ENCODE peak calls at places on chromosomes 7 and 10, in five cellular contexts. S is OCI-LY7, X is PC-3, K is GM12878, C is mesendoderm. Z is an unnamed sample.

GRCh38 chr10:44382981-44383748 is 1.7 kb downstream of the CXCL12 start:
- DNase-seq in S (no peak), X (no peak), K (no peak), C (peak; percentile 15), Z (no peak)

GRCh38 chr10:89502556-89502955 is 32.8 kb downstream of the SLC16A12 start:
- DNase-seq in S (no peak), X (peak; percentile 65), K (no peak), C (no peak), Z (no peak)

GRCh38 chr10:100364735-100365391 is 17.8 kb downstream of the SCD start:
- DNase-seq in S (no peak), X (peak; percentile 86), K (no peak), C (peak; percentile 96), Z (no peak)

GRCh38 chr10:3115685-3116084 is 48.3 kb downstream of the PFKP start:
- DNase-seq in S (no peak), X (no peak), K (no peak), C (no peak), Z (no peak)

GRCh38 chr7:148700693-148701092 is 2.0 kb downstream of the CUL1 start:
- DNase-seq in S (peak; percentile 65), X (peak; percentile 25), K (no peak), C (peak; percentile 39), Z (peak; percentile 72)

GRCh38 chr7:149748223-149748874 is 25.0 kb downstream of the ZNF467 start:
- DNase-seq in S (no peak), X (no peak), K (no peak), C (peak; percentile 92), Z (no peak)

GRCh38 chr7:855686-856369 is 20.5 kb upstream of the GET4 start:
- DNase-seq in S (no peak), X (no peak), K (no peak), C (no peak), Z (no peak)

GRCh38 chr7:105249216-105249615 is 139.5 kb downstream of the SRPK2 start:
- DNase-seq in S (no peak), X (no peak), K (no peak), C (no peak), Z (no peak)

GRCh38 chr7:13897825-13898224 is 91.6 kb downstream of the ETV1 start:
- DNase-seq in S (no peak), X (no peak), K (no peak), C (no peak), Z (no peak)

GRCh38 chr10:78688945-78689935 is 379.5 kb upstream of the ZMIZ1 start:
- DNase-seq in S (no peak), X (no peak), K (no peak), C (peak; percentile 8), Z (no peak)
- H3K79me2 ChIP-seq in S (no peaks in the 10 kb centered on the region), X (no peaks in the 10 kb centered on the region), K (no peaks in the 10 kb centered on the region), C (no peaks in the 10 kb centered on the region), Z (no peaks in the 10 kb centered on the region)

DNA sequence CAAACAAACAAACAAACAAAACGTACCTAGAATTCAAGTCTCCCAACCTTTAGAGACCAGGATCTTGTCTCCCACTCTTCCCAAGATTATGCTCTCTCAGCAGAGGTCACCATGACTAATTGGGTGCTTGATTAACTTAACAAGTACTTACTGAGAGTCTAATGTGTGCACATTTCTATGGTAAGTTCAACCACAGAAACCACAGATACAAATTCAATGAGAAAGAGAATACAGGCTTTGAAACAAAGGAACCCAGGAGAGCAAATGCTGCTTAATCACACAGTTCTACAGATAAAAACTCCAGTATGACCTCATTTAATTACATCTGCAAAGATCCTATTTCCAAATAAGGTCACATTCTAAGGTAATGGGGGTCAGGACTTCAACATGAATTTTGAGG is 142.8 kb downstream of the DNAJC1 start:
- DNase-seq in S (no peak), X (no peak), K (peak; percentile 3), C (peak; percentile 11), Z (no peak)
- H3K4me2 ChIP-seq in S (no peak overlapping the region), X (no peak overlapping the region), K (no peak overlapping the region), C (no peak overlapping the region), Z (no peak overlapping the region)

DNA sequence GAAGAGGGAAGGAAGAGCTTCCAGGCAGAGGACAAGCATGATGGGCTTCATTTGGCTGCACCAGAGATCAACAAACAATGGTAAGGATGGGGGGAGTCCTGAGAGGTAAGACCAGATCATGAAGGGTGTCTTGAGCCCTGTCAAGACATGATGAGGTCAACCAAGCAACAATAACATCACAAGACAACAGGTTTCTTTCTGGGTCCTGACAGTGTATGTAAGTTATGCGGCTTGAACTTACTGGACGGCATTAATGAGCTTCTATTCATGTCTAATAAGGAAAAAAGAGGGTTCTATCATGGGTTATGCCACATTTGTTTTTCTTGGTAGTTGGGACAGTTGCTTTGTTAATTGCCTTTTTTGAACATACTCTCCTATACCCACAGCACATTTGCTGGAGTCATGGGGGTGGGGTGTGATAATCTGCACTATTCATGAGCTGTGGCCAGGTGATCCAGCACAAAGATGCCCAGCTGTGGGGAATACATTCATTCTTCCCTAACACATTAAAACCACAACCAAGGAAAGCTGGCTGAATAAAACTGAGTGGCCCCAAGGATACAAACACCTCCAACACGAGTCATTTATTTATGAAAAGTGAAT is 168.8 kb upstream of the KLF14 start:
- DNase-seq in S (no peak), X (peak; percentile 20), K (no peak), C (no peak), Z (no peak)
- H3K79me2 ChIP-seq in S (no peaks in the 10 kb centered on the region), X (peaks cover 97% of the 10 kb centered on the region), K (peaks cover 61% of the 10 kb centered on the region), C (no peaks in the 10 kb centered on the region), Z (peaks cover 89% of the 10 kb centered on the region)

GRCh38 chr7:43487731-43488073 is 95.2 kb upstream of the STK17A start:
- DNase-seq in S (no peak), X (no peak), K (no peak), C (no peak), Z (no peak)
- H3K4me2 ChIP-seq in S (no peak overlapping the region), X (no peak overlapping the region), K (no peak overlapping the region), C (no peak overlapping the region), Z (no peak overlapping the region)

DNA sequence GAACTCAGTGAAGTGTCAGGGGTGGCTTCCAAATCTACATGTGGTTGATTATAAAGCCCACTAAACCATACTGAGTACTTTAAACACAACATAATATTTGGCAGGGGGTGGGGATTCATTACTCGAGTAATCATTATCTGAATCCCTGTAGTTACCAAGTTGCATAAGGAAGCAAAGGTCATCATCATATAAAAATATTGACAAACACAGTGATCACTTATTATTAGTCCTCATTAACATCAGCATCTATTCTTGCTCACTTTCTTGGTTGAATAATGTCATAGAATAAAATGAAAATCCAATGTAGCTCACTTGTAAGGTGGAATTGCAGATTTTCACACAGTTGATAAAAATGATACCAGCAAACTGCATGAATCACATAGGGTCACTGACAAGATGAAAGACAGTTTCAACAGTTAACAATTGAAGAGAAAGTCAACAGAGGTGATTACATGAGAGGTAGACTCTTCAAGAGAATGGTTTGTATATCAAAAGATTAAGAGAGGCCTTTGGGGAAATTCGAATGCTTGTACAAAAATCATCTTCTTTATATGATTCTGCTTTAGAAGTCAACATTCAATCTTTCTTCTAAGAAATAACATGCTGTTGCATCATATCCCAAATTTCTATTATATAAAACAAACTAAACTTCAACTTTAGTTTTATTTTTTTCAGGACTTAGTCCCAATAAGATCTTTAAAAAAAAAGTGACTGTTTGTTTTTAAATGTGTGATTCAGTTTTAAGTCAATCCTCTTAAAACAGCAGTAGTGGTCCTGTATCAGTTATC is 185.5 kb upstream of the KLF14 start:
- DNase-seq in S (no peak), X (no peak), K (no peak), C (no peak), Z (no peak)
- H3K79me2 ChIP-seq in S (peaks cover 3% of the 10 kb centered on the region), X (peaks cover 94% of the 10 kb centered on the region), K (peaks cover 82% of the 10 kb centered on the region), C (no peaks in the 10 kb centered on the region), Z (peaks cover 96% of the 10 kb centered on the region)

GRCh38 chr7:96837583-96837982 is 127.9 kb upstream of the SEM1 start:
- DNase-seq in S (no peak), X (no peak), K (peak; percentile 49), C (no peak), Z (no peak)
- H3K4me2 ChIP-seq in S (no peak overlapping the region), X (no peak overlapping the region), K (no peak overlapping the region), C (no peak overlapping the region), Z (no peak overlapping the region)

GRCh38 chr10:91923371-91924211 is at the start of gene BTAF1:
- DNase-seq in S (peak; percentile 97), X (peak; percentile 91), K (peak; percentile 56), C (peak; percentile 97), Z (peak; percentile 94)

GRCh38 chr10:91925022-91925320 is 1.4 kb downstream of the BTAF1 start:
- DNase-seq in S (no peak), X (no peak), K (no peak), C (no peak), Z (no peak)

GRCh38 chr10:91919651-91920050 is 3.9 kb upstream of the BTAF1 start:
- DNase-seq in S (no peak), X (no peak), K (no peak), C (no peak), Z (no peak)

DNA sequence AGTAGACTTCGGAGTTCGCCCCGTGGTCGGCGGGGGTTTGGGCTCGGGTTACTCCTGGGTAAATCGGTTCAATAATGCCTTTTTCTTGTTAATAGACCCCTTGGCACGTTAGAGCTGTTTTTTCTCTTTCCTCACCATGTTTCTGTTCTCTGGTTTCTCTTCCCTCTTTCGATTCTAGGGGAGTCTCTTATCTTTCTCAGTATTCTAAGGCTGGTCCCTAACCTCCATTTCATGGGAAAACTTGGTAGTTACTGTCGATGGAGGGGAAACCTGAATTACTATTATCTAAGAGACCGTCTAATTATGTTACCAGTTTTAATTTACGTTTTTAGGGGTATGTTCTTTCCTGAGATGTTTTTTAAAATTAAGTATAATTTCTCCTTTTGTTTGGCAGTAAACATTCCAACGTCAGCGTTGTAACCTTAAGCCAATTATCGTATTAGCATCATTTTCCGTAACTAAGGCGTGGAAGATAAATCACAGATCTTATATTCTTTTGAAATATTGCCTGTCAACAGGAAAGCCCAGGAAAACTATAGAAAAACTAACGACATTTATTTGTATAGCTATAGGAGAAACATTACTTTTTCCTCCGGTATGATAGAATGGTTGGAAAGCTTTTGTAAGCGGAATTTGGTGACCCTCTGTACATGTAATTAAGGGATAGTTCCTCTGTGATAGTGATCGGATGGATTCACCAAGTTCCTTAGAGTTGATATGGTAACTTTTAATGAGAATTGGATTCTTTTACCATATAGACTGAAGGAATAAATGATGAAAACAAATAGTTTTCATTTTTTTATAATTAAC is 847 bp downstream of the BTAF1 start:
- DNase-seq in S (no peak), X (no peak), K (no peak), C (no peak), Z (peak; percentile 54)
- H3K79me2 ChIP-seq in S (peaks cover 56% of the 10 kb centered on the region), X (peaks cover 58% of the 10 kb centered on the region), K (peaks cover 59% of the 10 kb centered on the region), C (peaks cover 36% of the 10 kb centered on the region), Z (peaks cover 61% of the 10 kb centered on the region)

DNA sequence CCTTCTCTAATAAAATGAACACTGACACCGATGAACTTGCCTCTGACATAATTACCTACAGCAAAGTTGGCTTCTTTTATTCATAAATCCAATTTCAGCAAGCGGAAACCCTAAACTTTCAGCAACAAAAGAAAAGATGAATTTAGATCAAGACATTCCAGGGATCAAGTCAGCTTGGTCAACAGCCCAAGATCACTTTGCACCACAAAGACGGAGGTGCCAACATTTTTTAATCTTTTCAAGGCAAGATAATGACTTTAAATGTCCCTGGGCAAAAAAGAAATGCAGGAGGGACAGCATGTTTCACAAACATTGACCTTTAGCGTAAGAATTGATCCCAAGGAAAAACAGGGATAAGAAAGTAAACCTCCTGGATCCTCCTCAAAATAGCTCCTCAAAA is 636.9 kb downstream of the PARD3 start:
- DNase-seq in S (no peak), X (no peak), K (no peak), C (no peak), Z (no peak)
- H3K4me2 ChIP-seq in S (no peak overlapping the region), X (no peak overlapping the region), K (no peak overlapping the region), C (no peak overlapping the region), Z (no peak overlapping the region)

GRCh38 chr10:71040326-71040725 is 152.0 kb upstream of the PCBD1 start:
- DNase-seq in S (no peak), X (peak; percentile 28), K (no peak), C (no peak), Z (no peak)
- H3K79me2 ChIP-seq in S (no peaks in the 10 kb centered on the region), X (no peaks in the 10 kb centered on the region), K (no peaks in the 10 kb centered on the region), C (no peaks in the 10 kb centered on the region), Z (no peaks in the 10 kb centered on the region)

Z was measured in Karpas-422.